ENCODE peak calls at places on chromosomes 1 and 21, in nine cellular contexts. A is colonic mucosa, W is upper lobe of right lung, I is A549, B is stomach, Q is H9, Y is lung, J is small intestine, H is cardiac muscle cell. V is an unnamed sample.

GRCh38 chr1:180981596-180982387 is 40.9 kb downstream of the STX6 start:
- DNase-seq in A (no peak), W (no peak), I (no peak), B (no peak), Q (no peak), Y (peak; percentile 38), J (peak; percentile 12), H (no peak), V (peak; percentile 56)

GRCh38 chr21:35202431-35202830 is 153.3 kb upstream of the RUNX1 start:
- DNase-seq in A (no peak), W (no peak), I (no peak), B (no peak), Q (no peak), Y (no peak), J (no peak), H (peak; percentile 50), V (no peak)

GRCh38 chr1:204931768-204932572 is 61.3 kb downstream of the NFASC start:
- DNase-seq in A (no peak), W (no peak), I (no peak), B (no peak), Q (no peak), Y (no peak), J (no peak), H (no peak), V (no peak)

GRCh38 chr21:37384416-37384815 is 17.8 kb downstream of the DYRK1A start:
- DNase-seq in A (no peak), W (no peak), I (no peak), B (no peak), Q (no peak), Y (no peak), J (no peak), H (no peak), V (no peak)

GRCh38 chr1:106517218-106517617 is 539.3 kb upstream of the PRMT6 start:
- DNase-seq in A (no peak), W (no peak), I (no peak), B (no peak), Q (no peak), Y (no peak), J (no peak), H (no peak), V (no peak)

GRCh38 chr1:22350171-22350961 is 101.3 kb upstream of the ZBTB40 start:
- DNase-seq in A (no peak), W (peak; percentile 58), I (no peak), B (no peak), Q (peak; percentile 63), Y (no peak), J (no peak), H (no peak), V (no peak)

GRCh38 chr1:110319332-110320167 is 19.6 kb upstream of the RBM15 start:
- DNase-seq in A (no peak), W (no peak), I (no peak), B (no peak), Q (no peak), Y (no peak), J (no peak), H (no peak), V (no peak)

GRCh38 chr21:23968722-23969647 is 1638.3 kb downstream of the MRPL39 start:
- DNase-seq in A (peak; percentile 22), W (no peak), I (peak; percentile 4), B (peak; percentile 57), Q (peak; percentile 75), Y (no peak), J (peak; percentile 12), H (no peak), V (no peak)

GRCh38 chr21:41478319-41479177 is 29.4 kb downstream of the TMPRSS2 start:
- DNase-seq in A (peak; percentile 69), W (peak; percentile 80), I (no peak), B (no peak), Q (no peak), Y (peak; percentile 70), J (peak; percentile 60), H (peak; percentile 22), V (peak; percentile 35)

GRCh38 chr1:246753670-246754535 is 29.7 kb downstream of the SCCPDH start:
- DNase-seq in A (peak; percentile 73), W (no peak), I (peak; percentile 60), B (peak; percentile 66), Q (peak; percentile 88), Y (peak; percentile 40), J (peak; percentile 35), H (peak; percentile 68), V (peak; percentile 46)

GRCh38 chr1:244633140-244633539 is 19.8 kb upstream of the DESI2 start:
- DNase-seq in A (no peak), W (no peak), I (no peak), B (no peak), Q (no peak), Y (no peak), J (no peak), H (no peak), V (no peak)

GRCh38 chr1:240171907-240172306 is 80.2 kb downstream of the FMN2 start:
- DNase-seq in A (no peak), W (no peak), I (no peak), B (no peak), Q (no peak), Y (no peak), J (no peak), H (no peak), V (no peak)

GRCh38 chr1:99728494-99729235 is 37.8 kb downstream of the FRRS1 start:
- DNase-seq in A (no peak), W (no peak), I (peak; percentile 47), B (no peak), Q (peak; percentile 39), Y (no peak), J (no peak), H (peak; percentile 61), V (no peak)

GRCh38 chr1:64864018-64864945 is 102.1 kb downstream of the JAK1 start:
- DNase-seq in A (peak; percentile 55), W (peak; percentile 82), I (peak; percentile 12), B (peak; percentile 61), Q (no peak), Y (peak; percentile 65), J (peak; percentile 77), H (peak; percentile 42), V (peak; percentile 41)

GRCh38 chr1:19799877-19800804 is at the start of gene TMCO4:
- DNase-seq in A (peak; percentile 65), W (peak; percentile 86), I (peak; percentile 35), B (peak; percentile 64), Q (no peak), Y (peak; percentile 56), J (peak; percentile 78), H (peak; percentile 72), V (peak; percentile 66)

GRCh38 chr1:183915634-183916510 is 111.0 kb downstream of the RGL1 start:
- DNase-seq in A (peak; percentile 72), W (no peak), I (peak; percentile 87), B (peak; percentile 63), Q (peak; percentile 75), Y (peak; percentile 78), J (peak; percentile 93), H (peak; percentile 97), V (peak; percentile 72)

GRCh38 chr1:186978596-186979556 is 150.1 kb downstream of the PLA2G4A start:
- DNase-seq in A (no peak), W (no peak), I (no peak), B (no peak), Q (no peak), Y (no peak), J (no peak), H (no peak), V (no peak)

GRCh38 chr1:186977266-186977957 is 148.7 kb downstream of the PLA2G4A start:
- DNase-seq in A (no peak), W (no peak), I (no peak), B (no peak), Q (no peak), Y (no peak), J (no peak), H (no peak), V (no peak)

GRCh38 chr1:186980400-186980799 is 151.7 kb downstream of the PLA2G4A start:
- DNase-seq in A (no peak), W (no peak), I (no peak), B (no peak), Q (no peak), Y (no peak), J (no peak), H (no peak), V (no peak)

GRCh38 chr1:186976700-186977099 is 148.0 kb downstream of the PLA2G4A start:
- DNase-seq in A (no peak), W (no peak), I (no peak), B (no peak), Q (no peak), Y (no peak), J (no peak), H (no peak), V (no peak)

GRCh38 chr1:186974774-186975181 is 146.0 kb downstream of the PLA2G4A start:
- DNase-seq in A (no peak), W (no peak), I (peak; percentile 42), B (no peak), Q (no peak), Y (no peak), J (no peak), H (peak; percentile 77), V (no peak)
- H3K27ac ChIP-seq in A (no peak overlapping the region), W (no peak overlapping the region), I (no peak overlapping the region), B (peak overlapping the region; percentile 63), Q (no peak overlapping the region), Y (no peak overlapping the region), J (no peak overlapping the region), H (no peak overlapping the region), V (no peak overlapping the region)

GRCh38 chr1:166900987-166901386 is 24.9 kb upstream of the TADA1 start:
- DNase-seq in A (no peak), W (no peak), I (no peak), B (no peak), Q (no peak), Y (no peak), J (no peak), H (no peak), V (no peak)
- H3K27ac ChIP-seq in A (no peak overlapping the region), W (no peak overlapping the region), I (no peak overlapping the region), B (no peak overlapping the region), Q (no peak overlapping the region), Y (no peak overlapping the region), J (no peak overlapping the region), H (no peak overlapping the region), V (no peak overlapping the region)

GRCh38 chr21:15425049-15425448 is 304.7 kb upstream of the USP25 start:
- DNase-seq in A (no peak), W (no peak), I (no peak), B (no peak), Q (no peak), Y (no peak), J (no peak), H (no peak), V (no peak)
- H3K27ac ChIP-seq in A (no peak overlapping the region), W (no peak overlapping the region), I (no peak overlapping the region), B (no peak overlapping the region), Q (no peak overlapping the region), Y (no peak overlapping the region), J (no peak overlapping the region), H (no peak overlapping the region), V (no peak overlapping the region)

DNA sequence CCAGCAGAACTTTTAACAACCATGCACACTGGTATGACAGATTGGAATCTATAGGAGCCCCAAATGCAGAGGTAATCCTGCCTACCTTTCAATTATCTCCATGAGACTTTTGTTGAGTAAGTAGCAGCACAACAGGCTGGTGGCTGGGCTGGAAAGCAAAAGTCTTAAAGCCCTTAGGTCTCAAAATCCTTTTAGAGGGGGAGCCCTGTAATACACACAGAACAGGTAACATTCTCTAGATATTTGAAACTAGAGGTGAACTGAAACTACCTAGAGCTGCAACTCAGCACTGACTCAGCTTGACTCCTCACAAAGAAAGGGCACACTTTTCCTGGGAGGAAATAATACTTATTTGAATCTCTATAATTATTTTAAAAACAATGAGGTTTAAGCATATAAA is 71.5 kb downstream of the CLCA4 start:
- DNase-seq in A (no peak), W (no peak), I (no peak), B (no peak), Q (no peak), Y (no peak), J (peak; percentile 3), H (no peak), V (no peak)
- H3K27ac ChIP-seq in A (no peak overlapping the region), W (no peak overlapping the region), I (no peak overlapping the region), B (no peak overlapping the region), Q (no peak overlapping the region), Y (no peak overlapping the region), J (no peak overlapping the region), H (no peak overlapping the region), V (no peak overlapping the region)

V was measured in thyroid gland.